ENCODE peak calls at places on chromosomes 5 and 9, in nine cellular contexts. U is fibroblast of pulmonary artery, H is nephron progenitor cell, J is IMR-90, Y is left ventricle myocardium inferior, S is glutamatergic neuron, Q is RWPE1, X is mucosa of descending colon, D is Caco-2. P is an unnamed sample.

GRCh38 chr5:9473624-9474023 is 72.3 kb downstream of the SEMA5A start:
- DNase-seq in U (no peak), H (no peak), J (peak; percentile 17), Y (no peak), S (no peak), Q (no peak), X (no peak), D (no peak), P (no peak)

GRCh38 chr5:53291528-53291927 is 182.0 kb upstream of the MOCS2 start:
- DNase-seq in U (peak; percentile 83), H (no peak), J (peak; percentile 41), Y (no peak), S (no peak), Q (no peak), X (no peak), D (no peak), P (no peak)

GRCh38 chr9:117121331-117121730 is 293.5 kb downstream of the ASTN2 start:
- DNase-seq in U (peak; percentile 13), H (no peak), J (no peak), Y (no peak), S (no peak), Q (no peak), X (no peak), D (no peak), P (no peak)

GRCh38 chr5:76527685-76528161 is 95.5 kb downstream of the F2RL2 start:
- DNase-seq in U (no peak), H (no peak), J (peak; percentile 17), Y (no peak), S (no peak), Q (peak; percentile 53), X (no peak), D (peak; percentile 75), P (no peak)

GRCh38 chr9:34570422-34571179 is 18.9 kb downstream of the CNTFR start:
- DNase-seq in U (no peak), H (no peak), J (no peak), Y (no peak), S (no peak), Q (no peak), X (no peak), D (no peak), P (no peak)

GRCh38 chr5:138064526-138064925 is 19.3 kb upstream of the WNT8A start:
- DNase-seq in U (peak; percentile 23), H (no peak), J (no peak), Y (no peak), S (no peak), Q (no peak), X (no peak), D (no peak), P (no peak)

GRCh38 chr9:121819511-121820231 is 168.2 kb downstream of the DAB2IP start:
- DNase-seq in U (no peak), H (peak; percentile 63), J (peak; percentile 63), Y (no peak), S (peak; percentile 43), Q (peak; percentile 80), X (no peak), D (no peak), P (no peak)

GRCh38 chr9:133715866-133716563 is 22.1 kb downstream of the SARDH start:
- DNase-seq in U (peak; percentile 54), H (peak; percentile 51), J (peak; percentile 22), Y (no peak), S (peak; percentile 57), Q (no peak), X (peak; percentile 39), D (peak; percentile 39), P (peak; percentile 38)

GRCh38 chr5:13976867-13977479 is 32.5 kb upstream of the DNAH5 start:
- DNase-seq in U (peak; percentile 56), H (peak; percentile 26), J (peak; percentile 70), Y (no peak), S (no peak), Q (peak; percentile 70), X (no peak), D (no peak), P (peak; percentile 41)

GRCh38 chr9:79847074-79847473 is 275.3 kb downstream of the TLE4 start:
- DNase-seq in U (no peak), H (no peak), J (no peak), Y (no peak), S (no peak), Q (no peak), X (no peak), D (no peak), P (no peak)

GRCh38 chr9:106846847-106847246 is 16.1 kb upstream of the ZNF462 start:
- DNase-seq in U (peak; percentile 69), H (no peak), J (peak; percentile 34), Y (no peak), S (no peak), Q (peak; percentile 89), X (no peak), D (no peak), P (no peak)

GRCh38 chr5:107523019-107523680 is 147.6 kb downstream of the EFNA5 start:
- DNase-seq in U (no peak), H (no peak), J (no peak), Y (no peak), S (no peak), Q (no peak), X (no peak), D (no peak), P (no peak)

GRCh38 chr5:74848553-74849025 is 17.6 kb downstream of the FAM169A start:
- DNase-seq in U (no peak), H (no peak), J (no peak), Y (no peak), S (no peak), Q (no peak), X (no peak), D (no peak), P (no peak)

GRCh38 chr9:124291801-124292396 is 34.1 kb downstream of the NEK6 start:
- DNase-seq in U (no peak), H (no peak), J (no peak), Y (peak; percentile 41), S (no peak), Q (no peak), X (no peak), D (no peak), P (no peak)

GRCh38 chr5:106241409-106241808 is 1429.3 kb downstream of the EFNA5 start:
- DNase-seq in U (peak; percentile 9), H (no peak), J (no peak), Y (no peak), S (no peak), Q (no peak), X (no peak), D (no peak), P (no peak)

GRCh38 chr5:83925321-83925877 is 204.7 kb upstream of the HAPLN1 start:
- DNase-seq in U (peak; percentile 82), H (no peak), J (peak; percentile 88), Y (no peak), S (no peak), Q (no peak), X (no peak), D (no peak), P (no peak)

GRCh38 chr5:179278119-179278518 is 67.1 kb downstream of the ADAMTS2 start:
- DNase-seq in U (no peak), H (no peak), J (peak; percentile 23), Y (no peak), S (no peak), Q (no peak), X (no peak), D (no peak), P (no peak)

GRCh38 chr9:32811251-32811650 is 27.9 kb downstream of the TMEM215 start:
- DNase-seq in U (no peak), H (no peak), J (no peak), Y (no peak), S (no peak), Q (no peak), X (no peak), D (no peak), P (no peak)

GRCh38 chr9:78133751-78134150 is 102.1 kb upstream of the CEP78 start:
- DNase-seq in U (no peak), H (no peak), J (no peak), Y (no peak), S (no peak), Q (no peak), X (no peak), D (no peak), P (no peak)

GRCh38 chr5:111223086-111223789 is 946 bp upstream of the CAMK4 start:
- DNase-seq in U (no peak), H (no peak), J (no peak), Y (no peak), S (no peak), Q (peak; percentile 57), X (no peak), D (no peak), P (no peak)

GRCh38 chr5:9112520-9113291 is 433.2 kb downstream of the SEMA5A start:
- DNase-seq in U (peak; percentile 13), H (no peak), J (peak; percentile 62), Y (no peak), S (no peak), Q (peak; percentile 94), X (no peak), D (no peak), P (no peak)

GRCh38 chr9:8693147-8693921 is 893.8 kb upstream of the DMAC1 start:
- DNase-seq in U (no peak), H (no peak), J (no peak), Y (no peak), S (no peak), Q (no peak), X (no peak), D (no peak), P (no peak)

GRCh38 chr5:172622091-172623046 is 18.7 kb upstream of the NEURL1B start:
- DNase-seq in U (no peak), H (no peak), J (no peak), Y (no peak), S (no peak), Q (no peak), X (peak; percentile 87), D (peak; percentile 49), P (no peak)
- TF ChIP-seq CTCF in U (no peak), H (no peak), J (no peak), Y (no peak), S (peak; percentile 12), Q (no peak), X (no peak), D (peak; percentile 18), P (no peak)

GRCh38 chr9:23153058-23153457 is 673.0 kb downstream of the ELAVL2 start:
- DNase-seq in U (no peak), H (no peak), J (no peak), Y (no peak), S (no peak), Q (no peak), X (no peak), D (no peak), P (no peak)
- TF ChIP-seq CTCF in U (no peak), H (no peak), J (no peak), Y (no peak), S (no peak), Q (peak; percentile 9), X (no peak), D (no peak), P (no peak)

DNA sequence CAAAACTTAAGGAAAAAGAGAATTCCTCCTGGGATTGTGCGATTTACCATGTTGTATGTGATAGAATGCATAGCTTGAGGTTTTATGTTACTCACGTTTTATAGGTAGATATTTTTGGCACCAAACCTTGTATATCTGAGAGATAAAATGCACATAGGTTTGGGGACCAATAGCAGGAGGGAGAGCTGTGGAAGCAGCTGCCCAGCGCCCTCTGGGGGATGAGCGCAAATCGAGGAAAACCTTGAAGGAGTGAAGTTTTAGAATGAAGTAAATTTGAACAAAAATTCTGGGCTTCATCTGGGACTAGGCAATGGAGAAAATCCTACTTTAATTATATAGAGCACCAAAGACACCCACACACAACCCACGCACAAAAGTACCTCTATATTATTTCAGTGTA is 197.0 kb downstream of the ADCY2 start:
- DNase-seq in U (no peak), H (peak; percentile 41), J (no peak), Y (no peak), S (peak; percentile 66), Q (no peak), X (no peak), D (no peak), P (peak; percentile 54)
- TF ChIP-seq CTCF in U (no peak), H (peak; percentile 47), J (no peak), Y (no peak), S (no peak), Q (no peak), X (no peak), D (peak; percentile 73), P (no peak)

GRCh38 chr9:1018121-1018520 is 32.0 kb upstream of the DMRT2 start:
- DNase-seq in U (peak; percentile 8), H (peak; percentile 51), J (no peak), Y (no peak), S (peak; percentile 68), Q (peak; percentile 7), X (no peak), D (peak; percentile 49), P (peak; percentile 58)
- TF ChIP-seq CTCF in U (peak; percentile 19), H (peak; percentile 17), J (peak; percentile 20), Y (peak; percentile 51), S (peak; percentile 38), Q (no peak), X (peak; percentile 28), D (peak; percentile 37), P (peak; percentile 33)

P was measured in endothelial cell.